ENCODE peak calls at places on chromosomes 5 and 9, in eight cellular contexts. D is right atrium auricular region, E is PC-3, Y is fibroblast of lung, U is cardiac muscle cell, J is tibial nerve, M is K562, X is colonic mucosa. O is an unnamed sample. For H3K9me3 and H3K36me3, the result is how much of the 10 kb centered on the place peaks cover.

GRCh38 chr9:37037137-37037743 is 3.2 kb upstream of the PAX5 start:
- DNase-seq in D (no peak), E (no peak), Y (peak), U (no peak), J (no peak), M (no peak), X (peak), O (no peak)

GRCh38 chr9:137070906-137071275 is 534 bp upstream of the SAPCD2 start:
- DNase-seq in D (no peak), E (no peak), Y (no peak), U (no peak), J (peak), M (no peak), X (no peak), O (no peak)

GRCh38 chr9:97747201-97747965 is 50.2 kb upstream of the XPA start:
- DNase-seq in D (no peak), E (no peak), Y (no peak), U (no peak), J (no peak), M (no peak), X (no peak), O (no peak)

GRCh38 chr5:54148062-54148461 is 162.3 kb downstream of the ARL15 start:
- DNase-seq in D (no peak), E (no peak), Y (peak), U (no peak), J (no peak), M (no peak), X (no peak), O (no peak)

GRCh38 chr5:19564036-19564435 is 424.0 kb downstream of the CDH18 start:
- DNase-seq in D (no peak), E (no peak), Y (no peak), U (no peak), J (no peak), M (no peak), X (no peak), O (no peak)

GRCh38 chr9:6194934-6195333 is 20.7 kb upstream of the IL33 start:
- DNase-seq in D (no peak), E (peak), Y (no peak), U (no peak), J (no peak), M (no peak), X (no peak), O (no peak)

GRCh38 chr5:31366941-31367340 is 165.0 kb downstream of the DROSHA start:
- DNase-seq in D (no peak), E (no peak), Y (peak), U (no peak), J (no peak), M (no peak), X (no peak), O (no peak)

GRCh38 chr9:13941686-13942085 is 372.3 kb downstream of the NFIB start:
- DNase-seq in D (no peak), E (peak), Y (peak), U (no peak), J (no peak), M (no peak), X (no peak), O (no peak)

GRCh38 chr5:134465856-134466240 is 54.2 kb upstream of the CDKN2AIPNL start:
- DNase-seq in D (peak), E (peak), Y (peak), U (peak), J (peak), M (peak), X (peak), O (peak)

GRCh38 chr5:65013141-65013540 is 244.4 kb downstream of the CWC27 start:
- DNase-seq in D (no peak), E (no peak), Y (peak), U (no peak), J (no peak), M (no peak), X (no peak), O (no peak)

GRCh38 chr5:136276946-136277345 is 84.0 kb upstream of the SMIM32 start:
- DNase-seq in D (no peak), E (peak), Y (no peak), U (no peak), J (no peak), M (no peak), X (no peak), O (no peak)

GRCh38 chr9:4959028-4959427 is 26.0 kb upstream of the JAK2 start:
- DNase-seq in D (no peak), E (no peak), Y (no peak), U (no peak), J (no peak), M (peak), X (no peak), O (no peak)
- H3K27ac ChIP-seq in D (no peak), E (no peak), Y (no peak), U (no peak), J (no peak), M (no peak), X (no peak), O (no peak)

GRCh38 chr5:968953-969352 is 39.6 kb upstream of the NKD2 start:
- DNase-seq in D (no peak), E (no peak), Y (no peak), U (no peak), J (no peak), M (no peak), X (no peak), O (no peak)

GRCh38 chr5:966345-966710 is 42.3 kb upstream of the NKD2 start:
- DNase-seq in D (no peak), E (no peak), Y (no peak), U (no peak), J (no peak), M (no peak), X (no peak), O (no peak)

GRCh38 chr5:965604-966344 is 42.8 kb upstream of the NKD2 start:
- DNase-seq in D (no peak), E (no peak), Y (no peak), U (no peak), J (no peak), M (no peak), X (no peak), O (no peak)

GRCh38 chr5:966941-967340 is 41.7 kb upstream of the NKD2 start:
- DNase-seq in D (no peak), E (no peak), Y (no peak), U (no peak), J (no peak), M (no peak), X (no peak), O (no peak)

GRCh38 chr5:969421-969839 is 39.2 kb upstream of the NKD2 start:
- DNase-seq in D (no peak), E (no peak), Y (peak), U (no peak), J (no peak), M (no peak), X (no peak), O (no peak)
- H3K9me3 ChIP-seq in D (under half), E (under half), Y (under half), U (under half), J (under half), M (under half), X (under half), O (under half)

GRCh38 chr5:141478321-141478945 is 2.7 kb downstream of the PCDHGC3 start:
- DNase-seq in D (no peak), E (no peak), Y (no peak), U (no peak), J (no peak), M (no peak), X (peak), O (peak)
- H3K36me3 ChIP-seq in D (under half), E (under half), Y (under half), U (under half), J (under half), M (under half), X (under half), O (under half)

GRCh38 chr9:69465473-69465872 is 140.5 kb downstream of the ENTREP1 start:
- DNase-seq in D (no peak), E (no peak), Y (no peak), U (no peak), J (peak), M (no peak), X (no peak), O (peak)
- H3K27ac ChIP-seq in D (no peak), E (no peak), Y (no peak), U (peak), J (peak), M (no peak), X (no peak), O (no peak)

GRCh38 chr9:92982130-92982529 is 34.8 kb downstream of the FGD3 start:
- DNase-seq in D (no peak), E (no peak), Y (no peak), U (no peak), J (no peak), M (no peak), X (no peak), O (no peak)

GRCh38 chr9:92978345-92978875 is 31.1 kb downstream of the FGD3 start:
- DNase-seq in D (no peak), E (no peak), Y (no peak), U (no peak), J (no peak), M (no peak), X (no peak), O (no peak)

GRCh38 chr9:92977279-92977678 is 30.0 kb downstream of the FGD3 start:
- DNase-seq in D (no peak), E (no peak), Y (no peak), U (no peak), J (no peak), M (no peak), X (no peak), O (no peak)

GRCh38 chr9:92979657-92980056 is 32.3 kb downstream of the FGD3 start:
- DNase-seq in D (no peak), E (no peak), Y (no peak), U (no peak), J (no peak), M (no peak), X (no peak), O (no peak)

GRCh38 chr9:92980085-92980745 is 32.9 kb downstream of the FGD3 start:
- DNase-seq in D (no peak), E (peak), Y (no peak), U (no peak), J (no peak), M (no peak), X (no peak), O (no peak)
- H3K9me3 ChIP-seq in D (under half), E (under half), Y (under half), U (under half), J (under half), M (under half), X (under half), O (under half)

GRCh38 chr5:33563983-33564908 is 123.5 kb downstream of the TARS1 start:
- DNase-seq in D (no peak), E (no peak), Y (no peak), U (no peak), J (no peak), M (no peak), X (no peak), O (no peak)

GRCh38 chr5:33563530-33563929 is 122.8 kb downstream of the TARS1 start:
- DNase-seq in D (no peak), E (no peak), Y (no peak), U (no peak), J (no peak), M (no peak), X (no peak), O (no peak)

DNA sequence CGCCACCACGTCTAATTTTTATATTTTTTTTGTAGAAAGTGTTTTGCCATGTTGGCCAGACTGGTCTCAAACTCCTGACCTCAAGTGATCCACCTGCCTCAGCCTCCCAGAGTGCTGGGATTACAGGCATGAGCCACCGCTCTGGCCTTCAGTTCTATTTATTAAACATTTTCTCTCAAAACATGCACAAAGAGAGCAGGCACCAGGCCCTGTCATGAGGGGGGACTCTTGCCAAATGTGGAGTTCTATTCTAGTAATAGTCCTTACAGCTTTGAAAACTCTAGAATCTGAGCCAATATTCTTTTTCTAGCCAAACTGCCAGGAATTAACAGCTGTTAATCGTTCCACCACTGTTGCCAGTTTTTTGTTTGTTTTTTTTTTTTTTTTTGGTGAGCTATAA is 124.5 kb downstream of the TARS1 start:
- DNase-seq in D (no peak), E (no peak), Y (peak), U (no peak), J (no peak), M (no peak), X (peak), O (peak)
- H3K36me3 ChIP-seq in D (under half), E (under half), Y (under half), U (under half), J (under half), M (under half), X (under half), O (under half)

DNA sequence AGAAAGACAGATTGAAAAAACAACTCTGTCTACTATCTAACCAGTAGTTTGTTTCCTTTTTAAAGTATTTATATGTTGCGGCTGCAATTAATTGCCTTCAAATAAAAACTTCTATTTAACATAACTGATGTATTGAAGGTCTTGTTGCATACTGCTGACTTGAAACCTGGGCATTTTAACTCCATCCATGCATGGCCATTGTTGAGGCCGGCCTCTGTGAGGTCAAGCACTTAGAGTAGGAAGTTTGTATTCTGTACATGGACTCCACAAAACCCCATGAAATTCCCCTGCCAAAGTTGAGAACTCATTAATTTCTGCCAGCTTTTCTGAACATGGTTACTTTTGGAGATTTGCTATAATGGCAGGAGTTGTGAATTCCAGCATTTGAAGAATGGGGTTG is 150.6 kb downstream of the GAS1 start:
- DNase-seq in D (no peak), E (no peak), Y (no peak), U (no peak), J (no peak), M (no peak), X (no peak), O (no peak)
- H3K27ac ChIP-seq in D (peak), E (no peak), Y (no peak), U (no peak), J (no peak), M (no peak), X (no peak), O (no peak)